ENCODE peak calls at places on chromosome 4, in nine cellular contexts. P is glutamatergic neuron, S is fibroblast of mammary gland, W is Peyer's patch, T is smooth muscle cell of the brain vasculature, Z is NCI-H1417, E is breast epithelium, J is GM20000, O is ovary. A is an unnamed sample.

GRCh38 chr4:89904524-89904923 is 9.9 kb downstream of the MMRN1 start:
- DNase-seq in P (no peak), S (no peak), W (no peak), T (no peak), Z (peak), E (no peak), J (no peak), O (no peak), A (no peak)

GRCh38 chr4:1520145-1520661 is 114.0 kb upstream of the NKX1-1 start:
- DNase-seq in P (peak), S (no peak), W (no peak), T (no peak), Z (no peak), E (no peak), J (no peak), O (no peak), A (no peak)

GRCh38 chr4:34181311-34181808 is 2063.0 kb downstream of the ARAP2 start:
- DNase-seq in P (no peak), S (peak), W (no peak), T (no peak), Z (no peak), E (no peak), J (no peak), O (no peak), A (no peak)

GRCh38 chr4:98474408-98474844 is 184.0 kb downstream of the TSPAN5 start:
- DNase-seq in P (no peak), S (peak), W (no peak), T (no peak), Z (no peak), E (no peak), J (no peak), O (no peak), A (no peak)

GRCh38 chr4:105453550-105454201 is 20.2 kb downstream of the PPA2 start:
- DNase-seq in P (no peak), S (peak), W (no peak), T (no peak), Z (no peak), E (no peak), J (peak), O (no peak), A (no peak)

GRCh38 chr4:107037188-107037587 is 1.1 kb upstream of the DKK2 start:
- DNase-seq in P (peak), S (peak), W (no peak), T (no peak), Z (peak), E (no peak), J (no peak), O (peak), A (no peak)

GRCh38 chr4:88526221-88526815 is 2.7 kb upstream of the PYURF start:
- DNase-seq in P (no peak), S (peak), W (peak), T (no peak), Z (no peak), E (no peak), J (peak), O (no peak), A (no peak)

GRCh38 chr4:148831945-148832344 is 389.7 kb upstream of the NR3C2 start:
- DNase-seq in P (no peak), S (peak), W (no peak), T (no peak), Z (no peak), E (no peak), J (no peak), O (no peak), A (no peak)

GRCh38 chr4:7294176-7294756 is 101.9 kb downstream of the SORCS2 start:
- DNase-seq in P (no peak), S (no peak), W (no peak), T (no peak), Z (no peak), E (no peak), J (no peak), O (no peak), A (no peak)

GRCh38 chr4:121108557-121108956 is 36.2 kb upstream of the NDNF start:
- DNase-seq in P (no peak), S (no peak), W (no peak), T (no peak), Z (peak), E (no peak), J (no peak), O (no peak), A (no peak)

A was measured in LNCaP clone FGC.